ENCODE peak calls at places on chromosomes 11 and 22, in five cellular contexts. One of them, this sample, is unnamed.

GRCh38 chr11:130513132-130513531 is 64.7 kb downstream of the ADAMTS15 start:
- DNase-seq in astrocyte of the spinal cord: peak; percentile 39
- DNase-seq in lower lobe of right lung: no peak
- DNase-seq in NCI-H2081 treated with DMSO at 0.1 percent for 48 hours: no peak
- DNase-seq in AML-193: no peak
- DNase-seq in this sample: no peak

GRCh38 chr11:85787809-85788805 is 22.8 kb downstream of the SYTL2 start:
- DNase-seq in lower lobe of right lung: no peak
- DNase-seq in AML-193: no peak
- DNase-seq in astrocyte of the spinal cord: no peak
- DNase-seq in NCI-H2081 treated with DMSO at 0.1 percent for 48 hours: no peak
- DNase-seq in this sample: no peak

GRCh38 chr11:13269775-13270174 is 7.8 kb upstream of the BMAL1 start:
- DNase-seq in lower lobe of right lung: no peak
- DNase-seq in AML-193: no peak
- DNase-seq in NCI-H2081 treated with DMSO at 0.1 percent for 48 hours: no peak
- DNase-seq in astrocyte of the spinal cord: peak; percentile 77
- DNase-seq in this sample: no peak

GRCh38 chr11:75475767-75476650 is 43.0 kb upstream of the KLHL35 start:
- DNase-seq in astrocyte of the spinal cord: no peak
- DNase-seq in lower lobe of right lung: peak; percentile 50
- DNase-seq in AML-193: no peak
- DNase-seq in NCI-H2081 treated with DMSO at 0.1 percent for 48 hours: no peak
- DNase-seq in this sample: peak; percentile 44

GRCh38 chr11:910044-910588 is 494 bp downstream of the CHID1 start:
- DNase-seq in lower lobe of right lung: no peak
- DNase-seq in NCI-H2081 treated with DMSO at 0.1 percent for 48 hours: no peak
- DNase-seq in astrocyte of the spinal cord: no peak
- DNase-seq in AML-193: no peak
- DNase-seq in this sample: no peak

GRCh38 chr22:48711031-48711431 is 1116.6 kb downstream of the BRD1 start:
- DNase-seq in NCI-H2081 treated with DMSO at 0.1 percent for 48 hours: no peak
- DNase-seq in astrocyte of the spinal cord: no peak
- DNase-seq in lower lobe of right lung: no peak
- DNase-seq in AML-193: no peak
- DNase-seq in this sample: no peak

GRCh38 chr11:15171956-15172355 is 57.2 kb downstream of the INSC start:
- DNase-seq in NCI-H2081 treated with DMSO at 0.1 percent for 48 hours: no peak
- DNase-seq in lower lobe of right lung: no peak
- DNase-seq in AML-193: no peak
- DNase-seq in astrocyte of the spinal cord: no peak
- DNase-seq in this sample: no peak

GRCh38 chr11:116986521-116987105 is 111.6 kb downstream of the SIK3 start:
- DNase-seq in NCI-H2081 treated with DMSO at 0.1 percent for 48 hours: no peak
- DNase-seq in lower lobe of right lung: no peak
- DNase-seq in astrocyte of the spinal cord: peak; percentile 78
- DNase-seq in AML-193: peak; percentile 90
- DNase-seq in this sample: no peak

GRCh38 chr11:27213232-27213660 is 149.8 kb downstream of the CCDC34 start:
- DNase-seq in AML-193: no peak
- DNase-seq in astrocyte of the spinal cord: peak; percentile 92
- DNase-seq in NCI-H2081 treated with DMSO at 0.1 percent for 48 hours: no peak
- DNase-seq in lower lobe of right lung: no peak
- DNase-seq in this sample: no peak

GRCh38 chr11:96061730-96062524 is 138.0 kb upstream of the MTMR2 start:
- DNase-seq in astrocyte of the spinal cord: peak; percentile 59
- DNase-seq in AML-193: peak; percentile 10
- DNase-seq in lower lobe of right lung: no peak
- DNase-seq in NCI-H2081 treated with DMSO at 0.1 percent for 48 hours: no peak
- DNase-seq in this sample: no peak

GRCh38 chr11:2105536-2105935 is 33.7 kb downstream of the IGF2 start:
- DNase-seq in lower lobe of right lung: peak; percentile 10
- DNase-seq in NCI-H2081 treated with DMSO at 0.1 percent for 48 hours: no peak
- DNase-seq in astrocyte of the spinal cord: no peak
- DNase-seq in AML-193: no peak
- DNase-seq in this sample: no peak

GRCh38 chr22:23670378-23671295 is 20.2 kb upstream of the RGL4 start:
- DNase-seq in astrocyte of the spinal cord: no peak
- DNase-seq in NCI-H2081 treated with DMSO at 0.1 percent for 48 hours: no peak
- DNase-seq in lower lobe of right lung: no peak
- DNase-seq in AML-193: no peak
- DNase-seq in this sample: no peak

GRCh38 chr11:122123258-122123929 is 7.4 kb upstream of the BLID start:
- DNase-seq in lower lobe of right lung: no peak
- DNase-seq in AML-193: no peak
- DNase-seq in astrocyte of the spinal cord: no peak
- DNase-seq in NCI-H2081 treated with DMSO at 0.1 percent for 48 hours: no peak
- DNase-seq in this sample: no peak

GRCh38 chr22:50444663-50445062 is 30.2 kb downstream of the SBF1 start:
- DNase-seq in astrocyte of the spinal cord: peak; percentile 75
- DNase-seq in lower lobe of right lung: peak; percentile 77
- DNase-seq in NCI-H2081 treated with DMSO at 0.1 percent for 48 hours: no peak
- DNase-seq in AML-193: no peak
- DNase-seq in this sample: no peak

GRCh38 chr11:74669311-74670160 is 61.7 kb downstream of the CHRDL2 start:
- DNase-seq in AML-193: no peak
- DNase-seq in astrocyte of the spinal cord: no peak
- DNase-seq in lower lobe of right lung: no peak
- DNase-seq in NCI-H2081 treated with DMSO at 0.1 percent for 48 hours: no peak
- DNase-seq in this sample: no peak

GRCh38 chr22:32066820-32067219 is 23.8 kb downstream of the SLC5A1 start:
- DNase-seq in lower lobe of right lung: no peak
- DNase-seq in NCI-H2081 treated with DMSO at 0.1 percent for 48 hours: no peak
- DNase-seq in AML-193: no peak
- DNase-seq in astrocyte of the spinal cord: no peak
- DNase-seq in this sample: no peak

GRCh38 chr11:84673753-84674152 is 953.4 kb downstream of the DLG2 start:
- DNase-seq in NCI-H2081 treated with DMSO at 0.1 percent for 48 hours: no peak
- DNase-seq in astrocyte of the spinal cord: peak; percentile 33
- DNase-seq in AML-193: no peak
- DNase-seq in lower lobe of right lung: no peak
- DNase-seq in this sample: no peak

GRCh38 chr22:35016909-35017308 is 49.0 kb upstream of the ISX start:
- DNase-seq in AML-193: no peak
- DNase-seq in NCI-H2081 treated with DMSO at 0.1 percent for 48 hours: no peak
- DNase-seq in astrocyte of the spinal cord: no peak
- DNase-seq in lower lobe of right lung: no peak
- DNase-seq in this sample: no peak

GRCh38 chr11:7436657-7437056 is 48.6 kb upstream of the OLFML1 start:
- DNase-seq in astrocyte of the spinal cord: no peak
- DNase-seq in lower lobe of right lung: no peak
- DNase-seq in AML-193: peak; percentile 77
- DNase-seq in NCI-H2081 treated with DMSO at 0.1 percent for 48 hours: no peak
- DNase-seq in this sample: no peak

GRCh38 chr11:66624450-66624849 is 8.0 kb downstream of the RBM14 start:
- DNase-seq in lower lobe of right lung: no peak
- DNase-seq in astrocyte of the spinal cord: no peak
- DNase-seq in NCI-H2081 treated with DMSO at 0.1 percent for 48 hours: no peak
- DNase-seq in AML-193: no peak
- DNase-seq in this sample: no peak

GRCh38 chr11:113363406-113363805 is 24.2 kb upstream of the ANKK1 start:
- DNase-seq in NCI-H2081 treated with DMSO at 0.1 percent for 48 hours: no peak
- DNase-seq in AML-193: no peak
- DNase-seq in astrocyte of the spinal cord: no peak
- DNase-seq in lower lobe of right lung: no peak
- DNase-seq in this sample: no peak

GRCh38 chr22:27196483-27196882 is 539.1 kb downstream of the MIAT start:
- DNase-seq in lower lobe of right lung: no peak
- DNase-seq in AML-193: no peak
- DNase-seq in NCI-H2081 treated with DMSO at 0.1 percent for 48 hours: no peak
- DNase-seq in astrocyte of the spinal cord: no peak
- DNase-seq in this sample: no peak

GRCh38 chr22:44032126-44032730 is 8.1 kb downstream of the PARVB start:
- DNase-seq in astrocyte of the spinal cord: peak; percentile 50
- DNase-seq in NCI-H2081 treated with DMSO at 0.1 percent for 48 hours: no peak
- DNase-seq in AML-193: no peak
- DNase-seq in lower lobe of right lung: peak; percentile 15
- DNase-seq in this sample: no peak

GRCh38 chr11:46237248-46238077 is 40.0 kb upstream of the CREB3L1 start:
- DNase-seq in NCI-H2081 treated with DMSO at 0.1 percent for 48 hours: no peak
- DNase-seq in astrocyte of the spinal cord: peak; percentile 90
- DNase-seq in AML-193: peak; percentile 67
- DNase-seq in lower lobe of right lung: peak; percentile 64
- DNase-seq in this sample: no peak

GRCh38 chr11:92932023-92932422 is 37.4 kb upstream of the MTNR1B start:
- DNase-seq in astrocyte of the spinal cord: no peak
- DNase-seq in NCI-H2081 treated with DMSO at 0.1 percent for 48 hours: no peak
- DNase-seq in lower lobe of right lung: no peak
- DNase-seq in AML-193: no peak
- DNase-seq in this sample: no peak

GRCh38 chr11:128720522-128720985 is 26.7 kb downstream of the FLI1 start:
- DNase-seq in AML-193: no peak
- DNase-seq in lower lobe of right lung: peak; percentile 48
- DNase-seq in NCI-H2081 treated with DMSO at 0.1 percent for 48 hours: no peak
- DNase-seq in astrocyte of the spinal cord: peak; percentile 65
- DNase-seq in this sample: no peak

GRCh38 chr11:111540114-111540920 is at the start of gene LAYN:
- DNase-seq in AML-193: no peak
- DNase-seq in lower lobe of right lung: peak; percentile 70
- DNase-seq in NCI-H2081 treated with DMSO at 0.1 percent for 48 hours: no peak
- DNase-seq in astrocyte of the spinal cord: peak; percentile 61
- DNase-seq in this sample: no peak

GRCh38 chr22:46833228-46833627 is 70.8 kb downstream of the TBC1D22A start:
- DNase-seq in AML-193: no peak
- DNase-seq in lower lobe of right lung: no peak
- DNase-seq in NCI-H2081 treated with DMSO at 0.1 percent for 48 hours: no peak
- DNase-seq in astrocyte of the spinal cord: peak; percentile 47
- DNase-seq in this sample: no peak

GRCh38 chr22:21989049-21989448 is 6.5 kb upstream of the TOP3B start:
- DNase-seq in lower lobe of right lung: no peak
- DNase-seq in NCI-H2081 treated with DMSO at 0.1 percent for 48 hours: no peak
- DNase-seq in AML-193: no peak
- DNase-seq in astrocyte of the spinal cord: no peak
- DNase-seq in this sample: no peak

GRCh38 chr22:48722661-48723060 is 1105.0 kb downstream of the BRD1 start:
- DNase-seq in AML-193: no peak
- DNase-seq in NCI-H2081 treated with DMSO at 0.1 percent for 48 hours: no peak
- DNase-seq in lower lobe of right lung: no peak
- DNase-seq in astrocyte of the spinal cord: no peak
- DNase-seq in this sample: no peak

GRCh38 chr22:37074537-37074936 is 23.0 kb downstream of the KCTD17 start:
- DNase-seq in NCI-H2081 treated with DMSO at 0.1 percent for 48 hours: no peak
- DNase-seq in AML-193: no peak
- DNase-seq in astrocyte of the spinal cord: no peak
- DNase-seq in lower lobe of right lung: no peak
- DNase-seq in this sample: no peak

GRCh38 chr11:62437616-62438015 is 18.8 kb downstream of the SCGB1A1 start:
- DNase-seq in astrocyte of the spinal cord: no peak
- DNase-seq in lower lobe of right lung: no peak
- DNase-seq in NCI-H2081 treated with DMSO at 0.1 percent for 48 hours: no peak
- DNase-seq in AML-193: no peak
- DNase-seq in this sample: no peak

This sample was measured in NCI-H187 treated with DMSO at 0.1 percent for 48 hours.